ENCODE peak calls at places on chromosomes 2 and 18, in eight cellular contexts. K is Panc1, T is HCT116, O is gastrocnemius medialis, V is PC-3, H is H9, A is WERI-Rb-1, S is tibial artery. W is an unnamed sample. For H3K27me3, the result is how much of the 10 kb centered on the place peaks cover.

GRCh38 chr2:72676341-72677025 is 149.3 kb downstream of the EXOC6B start:
- DNase-seq in S (no peak), O (no peak), A (no peak), T (no peak), V (no peak), K (no peak), H (no peak), W (peak)

GRCh38 chr2:45027051-45027450 is 17.8 kb upstream of the SIX2 start:
- DNase-seq in H (no peak), A (no peak), K (no peak), V (no peak), T (no peak), O (no peak), S (no peak), W (no peak)

GRCh38 chr2:24269270-24269669 is 91.1 kb downstream of the ITSN2 start:
- DNase-seq in K (peak), O (no peak), S (no peak), V (peak), H (no peak), A (no peak), T (no peak), W (no peak)

GRCh38 chr18:5582849-5583667 is 39.3 kb upstream of the EPB41L3 start:
- DNase-seq in O (no peak), T (no peak), S (no peak), K (no peak), V (peak), A (no peak), H (no peak), W (peak)

GRCh38 chr2:174664084-174664759 is 66.6 kb upstream of the WIPF1 start:
- DNase-seq in K (no peak), T (no peak), H (no peak), O (no peak), S (no peak), A (no peak), V (no peak), W (no peak)

GRCh38 chr2:84807063-84807485 is 73.8 kb downstream of the TRABD2A start:
- DNase-seq in H (no peak), O (no peak), A (no peak), T (peak), K (no peak), V (peak), S (no peak), W (peak)

GRCh38 chr2:99651930-99652670 is 162.3 kb upstream of the REV1 start:
- DNase-seq in H (no peak), S (no peak), V (peak), T (no peak), A (no peak), O (no peak), K (no peak), W (peak)

GRCh38 chr2:98084869-98085238 is 2.1 kb upstream of the VWA3B start:
- DNase-seq in H (no peak), A (no peak), O (no peak), V (no peak), T (no peak), S (no peak), K (no peak), W (no peak)

GRCh38 chr2:95034221-95034620 is 8.7 kb downstream of the MAL start:
- DNase-seq in V (peak), O (no peak), K (no peak), T (no peak), A (no peak), S (no peak), H (no peak), W (no peak)

GRCh38 chr2:238290715-238291549 is 2.5 kb upstream of the PER2 start:
- DNase-seq in S (no peak), T (no peak), V (no peak), H (no peak), A (no peak), K (no peak), O (no peak), W (no peak)

GRCh38 chr2:97849881-97850540 is 136.6 kb downstream of the ZAP70 start:
- DNase-seq in V (no peak), A (no peak), T (no peak), S (no peak), H (no peak), K (no peak), O (no peak), W (peak)

GRCh38 chr2:19048593-19049264 is 309.7 kb downstream of the OSR1 start:
- DNase-seq in S (no peak), H (no peak), A (no peak), O (no peak), T (no peak), V (peak), K (no peak), W (no peak)

GRCh38 chr2:157107877-157108276 is 149.6 kb upstream of the GALNT5 start:
- DNase-seq in K (no peak), S (no peak), O (no peak), H (no peak), A (no peak), V (peak), T (no peak), W (peak)

GRCh38 chr18:63881851-63882250 is 5.7 kb upstream of the SERPINB2 start:
- DNase-seq in V (peak), S (no peak), A (no peak), T (no peak), O (no peak), H (no peak), K (no peak), W (peak)

GRCh38 chr2:47088371-47089082 is 66.6 kb downstream of the STPG4 start:
- DNase-seq in K (no peak), T (no peak), O (no peak), H (peak), S (no peak), V (peak), A (no peak), W (peak)

GRCh38 chr2:147937744-147938349 is 82.7 kb downstream of the ORC4 start:
- DNase-seq in A (no peak), T (peak), K (peak), V (peak), S (no peak), O (no peak), H (no peak), W (no peak)

GRCh38 chr2:32680937-32681336 is 53.1 kb downstream of the TTC27 start:
- DNase-seq in H (no peak), K (no peak), O (no peak), V (peak), T (no peak), S (no peak), A (no peak), W (peak)

GRCh38 chr2:28393115-28393836 is 618 bp downstream of the FOSL2 start:
- DNase-seq in A (peak), K (no peak), V (peak), T (no peak), S (peak), H (no peak), O (no peak), W (peak)

GRCh38 chr2:102386004-102386403 is 30.4 kb downstream of the IL18R1 start:
- DNase-seq in T (no peak), K (no peak), H (no peak), O (no peak), V (no peak), A (no peak), S (no peak), W (no peak)

GRCh38 chr18:11020454-11020853 is 128.9 kb downstream of the PIEZO2 start:
- DNase-seq in T (no peak), A (no peak), O (no peak), K (no peak), H (no peak), S (no peak), V (no peak), W (no peak)

GRCh38 chr2:10486601-10487079 is 38.5 kb upstream of the ODC1 start:
- DNase-seq in H (no peak), T (no peak), A (peak), K (no peak), O (no peak), S (peak), V (no peak), W (no peak)

GRCh38 chr18:36812686-36813085 is 16.1 kb downstream of the TPGS2 start:
- DNase-seq in O (no peak), K (no peak), V (no peak), A (no peak), T (no peak), S (no peak), H (no peak), W (no peak)

GRCh38 chr2:86301010-86301409 is 36.4 kb downstream of the REEP1 start:
- DNase-seq in A (no peak), V (no peak), S (no peak), K (no peak), H (no peak), O (no peak), T (no peak), W (no peak)

GRCh38 chr2:12624911-12625598 is 91.7 kb upstream of the TRIB2 start:
- DNase-seq in O (no peak), A (no peak), T (no peak), S (no peak), K (no peak), V (no peak), H (peak), W (no peak)

GRCh38 chr2:239033801-239034560 is 186.1 kb downstream of the TWIST2 start:
- DNase-seq in K (no peak), H (no peak), T (no peak), V (peak), A (no peak), S (peak), O (no peak), W (no peak)

GRCh38 chr2:67945976-67946375 is 116.8 kb downstream of the C1D start:
- DNase-seq in H (no peak), T (no peak), K (no peak), O (no peak), A (no peak), V (no peak), S (no peak), W (no peak)

GRCh38 chr2:210539578-210540416 is 16.6 kb upstream of the CPS1 start:
- DNase-seq in A (no peak), S (no peak), H (no peak), O (no peak), V (no peak), K (no peak), T (no peak), W (no peak)

GRCh38 chr2:96530474-96531357 is 5.8 kb upstream of the ARID5A start:
- DNase-seq in V (no peak), O (no peak), T (no peak), A (no peak), K (no peak), H (no peak), S (no peak), W (no peak)

GRCh38 chr2:232527905-232528470 is 2.0 kb downstream of the CHRND start:
- DNase-seq in O (no peak), H (no peak), S (no peak), T (no peak), V (no peak), A (no peak), K (no peak), W (no peak)

GRCh38 chr18:22667616-22668422 is 250.1 kb upstream of the CTAGE1 start:
- DNase-seq in K (no peak), T (peak), O (no peak), A (no peak), H (no peak), S (no peak), V (peak), W (peak)

GRCh38 chr18:9091066-9091476 is 11.4 kb upstream of the NDUFV2 start:
- DNase-seq in K (no peak), T (no peak), S (no peak), V (no peak), A (no peak), H (no peak), O (no peak), W (no peak)

GRCh38 chr2:10688921-10689807 is 611 bp downstream of the NOL10 start:
- DNase-seq in A (peak), H (no peak), O (no peak), T (no peak), K (no peak), V (no peak), S (peak), W (peak)

DNA sequence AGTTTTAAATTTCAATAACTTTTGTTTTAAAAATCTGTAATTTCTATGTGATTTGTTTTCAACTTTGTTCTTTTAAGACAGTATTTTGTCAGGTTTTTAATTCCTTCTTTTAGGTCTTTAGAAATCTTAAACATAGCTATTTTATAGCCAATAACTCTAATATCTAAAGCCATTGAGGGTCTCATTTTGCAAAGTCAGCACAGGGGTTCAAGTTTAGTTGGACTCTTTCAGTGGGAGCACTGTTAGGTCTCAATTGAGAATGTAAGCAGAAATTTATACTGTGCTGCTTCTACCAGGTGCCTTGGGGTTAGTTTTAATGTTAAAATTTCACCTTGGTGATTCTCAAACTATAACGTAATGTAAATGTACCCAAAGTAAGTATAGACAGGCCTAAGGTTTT is 105.3 kb upstream of the DNMT3A start:
- DNase-seq in K (no peak), A (no peak), H (no peak), O (no peak), T (no peak), S (no peak), V (no peak), W (no peak)
- H3K27me3 ChIP-seq in K (under half), A (under half), H (under half), O (under half), T (under half), S (under half), V (under half), W (under half)

GRCh38 chr2:230071421-230071820 is 2.7 kb upstream of the SLC16A14 start:
- DNase-seq in T (no peak), K (no peak), V (no peak), O (no peak), S (no peak), H (no peak), A (no peak), W (no peak)

GRCh38 chr2:230067990-230068657 is 600 bp downstream of the SLC16A14 start:
- DNase-seq in H (peak), A (peak), V (peak), S (peak), O (no peak), T (no peak), K (no peak), W (peak)

GRCh38 chr2:230069418-230069817 is 694 bp upstream of the SLC16A14 start:
- DNase-seq in H (no peak), S (no peak), V (no peak), A (no peak), O (no peak), T (no peak), K (no peak), W (no peak)

DNA sequence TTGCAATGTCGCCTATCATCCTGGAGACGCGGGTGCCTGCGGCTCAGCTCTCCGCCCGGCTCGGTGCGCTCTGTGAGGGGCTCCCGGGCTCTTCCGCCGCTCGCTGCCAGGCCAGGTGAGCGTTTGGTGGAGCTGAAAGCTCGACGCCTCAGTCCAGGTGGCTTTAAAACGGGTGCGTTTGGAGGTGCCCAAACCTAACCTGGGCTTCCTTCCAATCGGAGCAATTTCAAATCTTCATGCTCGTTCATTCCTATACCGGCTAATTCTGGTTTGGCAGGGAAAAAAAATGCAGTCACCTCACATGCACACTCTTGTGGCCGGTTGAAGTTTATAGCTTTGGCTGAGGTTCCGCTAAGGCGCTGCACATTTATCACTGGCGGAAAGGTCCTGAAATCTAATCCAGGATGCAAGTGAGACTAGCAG is at the start of gene SLC16A14:
- DNase-seq in V (peak), K (peak), O (no peak), H (peak), A (peak), S (no peak), T (peak), W (peak)
- TF ChIP-seq CTCF in V (peak), K (peak), O (no peak), H (no peak), A (no peak), S (no peak), T (peak), W (peak)

DNA sequence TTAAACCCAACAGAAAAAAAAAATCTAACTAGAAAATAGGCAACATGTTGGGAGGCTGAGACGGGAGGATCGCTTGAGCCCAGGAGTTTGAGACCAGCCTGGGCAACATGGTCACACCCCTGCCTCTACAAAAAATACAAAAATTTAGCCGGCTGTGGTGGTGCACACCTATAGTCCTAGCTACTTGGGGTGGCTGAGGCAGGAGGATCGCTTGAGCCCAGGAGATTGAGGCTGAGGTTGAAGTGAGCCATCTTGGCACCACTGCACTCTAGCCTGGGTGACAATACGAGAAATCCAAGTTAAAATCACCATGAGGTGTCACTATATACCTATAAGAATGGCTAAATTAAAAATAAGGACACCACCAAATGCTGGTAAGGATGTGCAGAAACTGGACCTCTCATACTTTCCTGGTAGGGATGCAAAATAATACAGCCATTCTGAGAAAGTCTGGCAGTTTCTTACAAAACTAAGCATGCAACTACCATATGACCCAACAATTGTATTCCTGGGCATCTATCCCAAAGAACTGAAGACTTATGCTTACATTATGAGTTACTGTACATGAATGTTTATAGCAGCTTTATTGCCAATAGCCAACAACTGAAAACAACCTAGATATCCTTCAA is 2.2 kb downstream of the SEPTIN10 start:
- DNase-seq in T (no peak), O (no peak), H (no peak), K (no peak), S (no peak), A (no peak), V (peak), W (peak)
- H3K27me3 ChIP-seq in T (under half), O (under half), H (under half), K (under half), S (under half), A (under half), V (under half), W (under half)

DNA sequence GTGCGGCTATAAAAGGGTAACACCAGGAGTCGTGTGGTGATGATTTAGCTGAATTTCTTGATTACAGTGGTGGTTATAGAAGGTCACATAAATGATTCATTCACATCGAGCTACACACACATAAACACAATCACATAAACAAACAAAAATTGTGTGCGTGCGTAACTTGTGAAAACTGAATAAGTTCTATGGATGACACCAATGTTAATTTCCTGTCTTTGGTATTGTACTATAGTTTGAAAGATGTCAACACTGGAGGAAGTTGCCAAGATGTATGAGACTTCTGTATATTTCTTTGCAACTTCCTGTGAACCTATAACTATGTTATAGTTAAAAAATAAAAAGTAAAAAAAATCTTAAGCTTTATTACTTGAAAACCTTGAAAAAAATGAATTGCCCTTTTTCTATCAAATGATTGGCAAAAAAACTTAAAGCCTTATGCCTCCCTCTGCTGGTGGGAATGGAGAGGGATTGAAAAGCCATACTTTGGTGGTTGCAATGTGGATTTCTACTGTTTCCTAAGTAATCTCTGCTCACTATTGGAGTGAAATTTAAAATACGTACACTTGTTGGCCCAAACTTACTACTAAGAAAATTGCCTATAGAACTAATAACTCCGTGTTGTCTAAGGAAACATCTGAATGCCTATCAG is 227.7 kb downstream of the RPIA start:
- DNase-seq in S (no peak), O (no peak), A (no peak), T (no peak), K (no peak), V (peak), H (no peak), W (no peak)
- TF ChIP-seq CTCF in S (peak), O (peak), A (no peak), T (peak), K (peak), V (peak), H (peak), W (peak)

DNA sequence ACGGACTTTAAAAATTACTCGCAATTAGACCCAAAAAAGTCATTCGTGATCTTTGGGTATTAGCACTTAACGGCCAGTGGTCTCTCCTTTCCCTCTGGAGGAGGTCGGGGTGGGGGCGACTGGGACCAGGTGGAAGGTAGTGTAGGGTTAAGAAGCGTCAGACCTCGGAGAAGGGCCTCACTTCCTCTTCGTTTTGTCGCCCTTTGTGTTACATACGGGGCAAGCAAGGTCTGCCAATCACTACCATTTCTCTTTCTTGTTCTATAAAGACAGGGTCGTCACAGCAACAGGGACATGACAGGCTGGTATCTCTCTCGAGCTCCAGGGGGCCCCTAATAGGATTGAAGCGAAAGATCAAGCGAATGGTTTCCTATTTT is 136.6 kb downstream of the INSIG2 start:
- DNase-seq in K (no peak), O (no peak), A (no peak), T (no peak), S (no peak), V (no peak), H (peak), W (no peak)
- H3K27me3 ChIP-seq in K (under half), O (under half), A (half or more), T (under half), S (under half), V (under half), H (under half), W (half or more)

GRCh38 chr2:149076863-149077412 is 38.4 kb downstream of the LYPD6B start:
- DNase-seq in S (no peak), O (no peak), A (no peak), H (peak), K (no peak), V (no peak), T (no peak), W (no peak)
- TF ChIP-seq CTCF in S (no peak), O (no peak), A (no peak), H (no peak), K (no peak), V (no peak), T (no peak), W (no peak)

GRCh38 chr2:236176951-236177350 is 8.8 kb upstream of the GBX2 start:
- DNase-seq in T (no peak), O (no peak), V (no peak), A (no peak), K (no peak), S (no peak), H (no peak), W (no peak)

GRCh38 chr2:236176417-236176816 is 8.2 kb upstream of the GBX2 start:
- DNase-seq in T (no peak), A (peak), V (peak), O (no peak), K (no peak), H (no peak), S (no peak), W (no peak)

GRCh38 chr2:236177967-236178909 is 10.1 kb upstream of the GBX2 start:
- DNase-seq in O (no peak), A (peak), S (peak), T (peak), K (peak), V (peak), H (peak), W (peak)

GRCh38 chr2:236178921-236179652 is 10.9 kb upstream of the GBX2 start:
- DNase-seq in O (no peak), T (no peak), A (no peak), V (peak), S (no peak), H (peak), K (no peak), W (peak)

GRCh38 chr2:236177604-236177966 is 9.4 kb upstream of the GBX2 start:
- DNase-seq in V (peak), H (peak), S (no peak), T (peak), O (peak), A (peak), K (no peak), W (no peak)
- H3K27me3 ChIP-seq in V (under half), H (under half), S (under half), T (under half), O (half or more), A (half or more), K (under half), W (under half)